ENCODE peak calls at places on chromosomes 4 and X, in five cellular contexts. X, N, W, C and R are unnamed samples. For H3K27me3, the result is how much of the 10 kb centered on the place peaks cover.

GRCh38 chr4:122010610-122011009 is 58.8 kb upstream of the TRPC3 start:
- DNase-seq in X (no peak), N (peak), W (no peak), C (no peak), R (no peak)

GRCh38 chr4:146522098-146522861 is 540 bp upstream of the SLC10A7 start:
- DNase-seq in X (peak), N (peak), W (peak), C (peak), R (peak)

GRCh38 chr4:21991050-21991449 is 42.5 kb upstream of the KCNIP4 start:
- DNase-seq in X (no peak), N (peak), W (peak), C (no peak), R (no peak)

GRCh38 chrX:155179343-155179997 is 36.8 kb upstream of the VBP1 start:
- DNase-seq in X (no peak), N (no peak), W (no peak), C (peak), R (no peak)

GRCh38 chrX:109536439-109537323 is at the start of gene NXT2:
- DNase-seq in X (peak), N (peak), W (peak), C (peak), R (peak)

GRCh38 chr4:188387134-188387791 is 248.0 kb downstream of the TRIML1 start:
- DNase-seq in X (peak), N (no peak), W (no peak), C (peak), R (no peak)

GRCh38 chr4:84379881-84380618 is 119.0 kb downstream of the NKX6-1 start:
- DNase-seq in X (no peak), N (peak), W (no peak), C (no peak), R (no peak)

GRCh38 chrX:137428251-137428661 is 137.7 kb upstream of the ZIC3 start:
- DNase-seq in X (no peak), N (no peak), W (no peak), C (no peak), R (no peak)

GRCh38 chrX:109920325-109920724 is 82.6 kb upstream of the TMEM164 start:
- DNase-seq in X (no peak), N (no peak), W (no peak), C (no peak), R (no peak)

GRCh38 chr4:103032575-103032974 is 13.1 kb upstream of the SLC9B1 start:
- DNase-seq in X (peak), N (no peak), W (no peak), C (peak), R (peak)

GRCh38 chr4:153887217-153887616 is 98.3 kb upstream of the SFRP2 start:
- DNase-seq in X (no peak), N (no peak), W (no peak), C (no peak), R (no peak)

DNA sequence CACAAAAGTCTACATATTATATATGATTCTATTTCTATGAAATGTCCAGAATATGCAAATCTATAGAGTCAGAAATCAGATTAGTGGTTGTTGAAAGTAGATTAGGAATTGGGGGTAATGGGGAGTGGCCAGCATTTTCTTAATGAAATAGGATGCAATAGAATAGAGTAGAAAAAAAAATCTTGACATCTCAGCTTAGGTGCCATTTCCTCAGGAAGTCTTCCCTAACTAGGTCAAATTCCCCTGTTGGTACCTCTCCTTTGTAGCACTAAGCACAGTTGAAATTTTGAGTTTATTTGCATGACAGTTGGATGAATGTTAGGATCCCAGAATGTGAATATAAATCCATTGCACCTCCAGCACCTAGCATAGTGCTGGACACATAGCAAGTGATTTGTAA is 30.0 kb upstream of the PDK3 start:
- DNase-seq in X (no peak), N (no peak), W (no peak), C (no peak), R (no peak)
- H3K27me3 ChIP-seq in X (under half), N (under half), W (under half), C (under half), R (under half)

DNA sequence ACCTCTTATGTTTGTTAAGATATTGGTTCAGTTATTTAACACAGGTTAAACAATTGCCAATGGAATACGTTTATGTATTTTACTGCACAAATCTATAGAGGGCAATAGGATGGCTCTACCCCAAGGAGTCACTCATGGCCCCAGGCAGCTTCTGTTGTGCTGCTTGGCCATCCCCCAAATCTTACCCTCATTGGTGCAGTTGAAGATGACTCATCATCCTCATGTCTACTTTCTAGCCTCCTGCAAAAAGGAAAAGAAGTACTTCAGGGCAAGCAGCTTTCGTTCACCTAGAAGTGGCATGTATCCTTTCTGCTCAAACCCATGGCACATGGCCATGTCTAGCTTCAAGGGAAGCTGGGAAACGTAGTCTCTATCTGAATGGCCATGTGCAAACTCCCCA is 14.2 kb downstream of the PHOX2B start:
- DNase-seq in X (no peak), N (no peak), W (no peak), C (no peak), R (no peak)
- H3K27me3 ChIP-seq in X (under half), N (under half), W (under half), C (under half), R (under half)

DNA sequence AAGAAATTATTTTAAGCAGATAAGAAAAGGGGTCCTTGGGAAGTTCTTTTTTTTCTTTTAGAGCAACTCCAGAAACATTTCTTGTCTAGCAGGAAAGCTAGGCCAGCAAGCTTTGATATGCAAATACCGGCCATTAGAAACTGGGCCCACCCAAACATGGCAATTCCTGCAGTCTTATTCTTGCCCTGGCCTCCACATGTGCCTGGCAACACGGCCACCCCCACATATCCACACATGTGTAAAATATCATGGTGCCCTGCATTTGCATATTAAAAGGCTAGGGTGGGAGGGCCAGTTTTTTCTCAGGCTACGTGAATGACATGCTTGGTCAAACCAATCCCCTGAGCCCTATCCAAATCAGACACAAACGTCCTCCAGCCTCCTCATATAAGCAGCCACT is 171.7 kb upstream of the ZCCHC13 start:
- DNase-seq in X (no peak), N (no peak), W (no peak), C (no peak), R (no peak)
- H3K27me3 ChIP-seq in X (under half), N (under half), W (under half), C (under half), R (under half)

GRCh38 chrX:14926471-14926870 is 53.2 kb downstream of the MOSPD2 start:
- DNase-seq in X (no peak), N (no peak), W (no peak), C (no peak), R (no peak)

GRCh38 chrX:14934423-14934822 is 61.2 kb downstream of the MOSPD2 start:
- DNase-seq in X (no peak), N (no peak), W (no peak), C (no peak), R (no peak)

GRCh38 chrX:14927391-14927790 is 54.2 kb downstream of the MOSPD2 start:
- DNase-seq in X (no peak), N (peak), W (no peak), C (no peak), R (no peak)

GRCh38 chrX:14936561-14936960 is 63.3 kb downstream of the MOSPD2 start:
- DNase-seq in X (no peak), N (peak), W (no peak), C (no peak), R (no peak)

GRCh38 chrX:14932136-14932535 is 58.9 kb downstream of the MOSPD2 start:
- DNase-seq in X (no peak), N (no peak), W (no peak), C (no peak), R (no peak)
- H3K27me3 ChIP-seq in X (under half), N (under half), W (under half), C (under half), R (under half)

GRCh38 chr4:111466821-111467605 is 678.2 kb upstream of the FAM241A start:
- DNase-seq in X (no peak), N (peak), W (no peak), C (no peak), R (no peak)

GRCh38 chr4:111464251-111465045 is 680.8 kb upstream of the FAM241A start:
- DNase-seq in X (no peak), N (no peak), W (no peak), C (no peak), R (no peak)
- H3K27me3 ChIP-seq in X (under half), N (under half), W (under half), C (under half), R (under half)

GRCh38 chr4:5923306-5923830 is 30.5 kb upstream of the CRMP1 start:
- DNase-seq in X (no peak), N (no peak), W (no peak), C (no peak), R (no peak)

GRCh38 chr4:5921074-5921473 is 28.2 kb upstream of the CRMP1 start:
- DNase-seq in X (no peak), N (no peak), W (no peak), C (no peak), R (no peak)

GRCh38 chr4:5921981-5922380 is 29.1 kb upstream of the CRMP1 start:
- DNase-seq in X (no peak), N (no peak), W (no peak), C (no peak), R (no peak)

GRCh38 chr4:5921578-5921977 is 28.7 kb upstream of the CRMP1 start:
- DNase-seq in X (no peak), N (no peak), W (no peak), C (no peak), R (no peak)

DNA sequence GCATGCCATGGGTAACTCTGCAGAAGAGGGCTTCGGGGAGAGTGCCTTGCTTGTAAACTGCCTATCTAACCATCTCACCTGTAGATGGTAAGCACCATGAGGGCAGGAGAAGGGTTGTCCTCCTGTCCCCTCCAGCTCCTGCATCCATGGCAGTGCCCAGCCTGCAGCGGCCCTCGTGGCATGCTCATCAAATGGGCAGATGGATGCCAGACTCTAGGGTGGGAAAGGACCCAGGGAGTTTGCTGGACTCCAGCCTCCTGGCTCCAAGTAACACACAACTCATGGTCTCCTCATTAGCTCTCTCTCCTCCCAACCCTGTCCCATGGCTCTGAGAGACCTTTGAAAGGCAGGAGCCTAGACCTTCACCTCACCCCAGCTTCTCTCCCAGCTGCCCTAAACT is 29.7 kb upstream of the CRMP1 start:
- DNase-seq in X (no peak), N (no peak), W (no peak), C (no peak), R (no peak)
- H3K27me3 ChIP-seq in X (under half), N (under half), W (under half), C (under half), R (under half)

GRCh38 chr4:108811486-108811885 is 48.6 kb upstream of the ETNPPL start:
- DNase-seq in X (no peak), N (no peak), W (no peak), C (no peak), R (no peak)
- H3K27me3 ChIP-seq in X (under half), N (under half), W (under half), C (under half), R (under half)

DNA sequence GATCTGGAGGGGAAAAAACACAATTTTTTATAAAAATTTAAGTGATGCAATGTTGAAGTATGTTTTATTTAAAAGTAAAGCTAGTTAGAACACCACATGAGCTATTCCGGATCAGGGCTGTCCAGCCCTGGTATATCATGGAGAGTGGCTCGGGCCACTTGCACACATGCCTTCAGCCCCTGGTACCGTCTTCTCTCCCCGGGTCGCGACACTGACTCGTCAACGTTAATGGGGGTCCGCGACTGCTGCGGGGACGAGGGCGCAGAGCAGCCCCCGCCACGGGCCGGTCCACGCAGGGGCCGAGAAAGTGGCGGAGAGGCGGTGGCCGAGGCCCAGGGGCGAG is 204.7 kb downstream of the TENM3 start:
- DNase-seq in X (no peak), N (no peak), W (no peak), C (no peak), R (no peak)
- H3K27me3 ChIP-seq in X (under half), N (under half), W (under half), C (under half), R (under half)